ENCODE peak calls at places on chromosomes 13 and 19, in ten cellular contexts. Q is GM12878; N is epithelial cell of proximal tubule; P is GM06990; M is PC-3; J is CD4-positive, alpha-beta memory T cell; E is mucosa of gallbladder; D is activated CD4-positive, alpha-beta T cell treated with anti-CD3 and anti-CD28 coated beads, Interleukin-2, amount 50 U/mL, for 1 hour; Y is GM23248; V is KBM-7. R is an unnamed sample.

GRCh38 chr13:79463604-79464003 is 17.4 kb upstream of the NDFIP2 start:
- DNase-seq in N (no peak), E (no peak), Y (no peak), M (no peak), D (no peak), V (no peak), P (no peak), J (no peak), Q (no peak), R (no peak)

GRCh38 chr19:41299755-41300089 is 10.2 kb upstream of the CCDC97 start:
- DNase-seq in M (no peak), V (no peak), Y (peak), N (no peak), J (peak), P (no peak), Q (no peak), E (no peak), D (peak), R (peak)

GRCh38 chr19:13044160-13044853 is 49.0 kb downstream of the NFIX start:
- DNase-seq in P (no peak), D (no peak), Q (no peak), E (no peak), V (no peak), M (peak), N (no peak), J (peak), Y (peak), R (no peak)

GRCh38 chr19:29974701-29975100 is 32.7 kb downstream of the URI1 start:
- DNase-seq in N (no peak), M (no peak), P (no peak), J (no peak), D (no peak), Y (no peak), Q (no peak), V (no peak), E (no peak), R (no peak)

GRCh38 chr13:50386527-50387123 is 371.4 kb downstream of the KCNRG start:
- DNase-seq in V (no peak), Q (no peak), P (no peak), D (no peak), E (no peak), Y (peak), N (no peak), M (peak), J (no peak), R (no peak)

GRCh38 chr13:79722885-79723445 is 242.0 kb downstream of the NDFIP2 start:
- DNase-seq in P (no peak), V (no peak), E (no peak), Q (no peak), N (no peak), J (no peak), D (no peak), M (no peak), Y (no peak), R (no peak)

GRCh38 chr19:42401365-42402303 is 11.5 kb upstream of the CNFN start:
- DNase-seq in Q (no peak), M (peak), N (no peak), E (peak), Y (peak), P (peak), J (peak), D (peak), V (peak), R (peak)

GRCh38 chr13:28421674-28422410 is 73.1 kb downstream of the FLT1 start:
- DNase-seq in P (no peak), N (no peak), Y (no peak), M (no peak), V (peak), E (no peak), J (no peak), Q (no peak), D (no peak), R (no peak)

GRCh38 chr13:40102854-40103253 is 447.4 kb downstream of the COG6 start:
- DNase-seq in M (peak), Q (no peak), J (no peak), P (no peak), V (no peak), Y (peak), N (peak), E (no peak), D (peak), R (peak)

GRCh38 chr19:46732966-46733692 is 12.7 kb upstream of the FKRP start:
- DNase-seq in D (no peak), N (no peak), Q (no peak), Y (no peak), P (no peak), J (no peak), E (no peak), V (peak), M (peak), R (no peak)

GRCh38 chr19:7682175-7682855 is 1.7 kb downstream of the TRAPPC5 start:
- DNase-seq in Q (no peak), M (no peak), Y (peak), E (no peak), N (no peak), V (no peak), D (no peak), J (no peak), P (no peak), R (no peak)

GRCh38 chr19:58510084-58510862 is 1.5 kb downstream of the SLC27A5 start:
- DNase-seq in P (no peak), E (no peak), M (no peak), V (no peak), D (no peak), Q (no peak), N (no peak), Y (no peak), J (no peak), R (no peak)

GRCh38 chr13:42047561-42048322 is 706 bp upstream of the DGKH start:
- DNase-seq in D (no peak), E (peak), M (peak), Q (peak), V (peak), J (peak), Y (peak), P (peak), N (no peak), R (peak)

GRCh38 chr13:30580852-30581502 is 36.7 kb upstream of the USPL1 start:
- DNase-seq in V (no peak), Y (peak), P (no peak), E (no peak), Q (no peak), J (no peak), D (no peak), N (no peak), M (peak), R (peak)

GRCh38 chr13:113291997-113292862 is 4.8 kb upstream of the LAMP1 start:
- DNase-seq in D (no peak), P (peak), Q (no peak), N (no peak), Y (peak), M (peak), E (no peak), J (no peak), V (peak), R (peak)

GRCh38 chr19:35055715-35056179 is 14.2 kb downstream of the HPN start:
- DNase-seq in P (no peak), Y (no peak), M (peak), N (no peak), D (no peak), E (no peak), J (no peak), Q (no peak), V (no peak), R (peak)

GRCh38 chr13:111372651-111373425 is 52.4 kb downstream of the TEX29 start:
- DNase-seq in D (no peak), Q (no peak), E (no peak), N (no peak), Y (no peak), M (no peak), J (no peak), V (no peak), P (no peak), R (no peak)

GRCh38 chr13:112715715-112716460 is 26.1 kb downstream of the ATP11A start:
- DNase-seq in Y (peak), P (no peak), N (no peak), E (no peak), M (no peak), Q (no peak), D (no peak), J (no peak), V (no peak), R (no peak)

GRCh38 chr19:2048104-2048958 is 2.7 kb downstream of the MKNK2 start:
- DNase-seq in N (no peak), D (no peak), Q (no peak), J (no peak), P (no peak), E (no peak), V (no peak), M (no peak), Y (no peak), R (no peak)

GRCh38 chr13:28540612-28541011 is 45.7 kb upstream of the FLT1 start:
- DNase-seq in V (no peak), D (no peak), Y (no peak), M (peak), Q (no peak), N (no peak), E (no peak), P (no peak), J (no peak), R (no peak)

GRCh38 chr13:114070098-114070799 is 62.2 kb downstream of the RASA3 start:
- DNase-seq in M (no peak), V (no peak), E (no peak), N (no peak), J (no peak), P (no peak), Q (no peak), Y (no peak), D (no peak), R (no peak)

GRCh38 chr13:110813646-110814624 is 100.4 kb downstream of the ING1 start:
- DNase-seq in Q (no peak), V (no peak), D (no peak), P (no peak), E (no peak), Y (no peak), N (no peak), M (no peak), J (no peak), R (no peak)

GRCh38 chr13:98504371-98504963 is 72.4 kb downstream of the STK24 start:
- DNase-seq in E (no peak), Q (peak), V (no peak), M (no peak), D (no peak), P (no peak), N (no peak), J (no peak), Y (no peak), R (no peak)

GRCh38 chr19:5102520-5102919 is 133.6 kb downstream of the KDM4B start:
- DNase-seq in M (no peak), J (no peak), D (no peak), Y (no peak), V (no peak), Q (no peak), P (no peak), E (no peak), N (no peak), R (no peak)

GRCh38 chr19:41431426-41432386 is 4.5 kb upstream of the B3GNT8 start:
- DNase-seq in E (no peak), Y (peak), D (no peak), M (no peak), P (no peak), Q (no peak), J (no peak), V (peak), N (no peak), R (peak)

GRCh38 chr19:29836409-29836825 is 24.6 kb downstream of the CCNE1 start:
- DNase-seq in J (no peak), Y (no peak), N (no peak), Q (peak), E (no peak), V (no peak), M (no peak), P (peak), D (no peak), R (no peak)

GRCh38 chr13:40876020-40876738 is 86.8 kb downstream of the SLC25A15 start:
- DNase-seq in Q (no peak), Y (no peak), M (peak), P (no peak), V (no peak), D (no peak), N (no peak), E (no peak), J (no peak), R (peak)

GRCh38 chr19:55373993-55374757 is 2.5 kb upstream of the TMEM190 start:
- DNase-seq in P (no peak), V (no peak), M (no peak), Q (no peak), N (no peak), J (no peak), E (no peak), Y (peak), D (no peak), R (peak)

GRCh38 chr13:66803013-66803739 is 427.0 kb downstream of the PCDH9 start:
- DNase-seq in Y (no peak), Q (no peak), V (no peak), N (no peak), D (no peak), P (no peak), E (no peak), J (no peak), M (no peak), R (no peak)